ENCODE peak calls at places on chromosomes 16 and 17, in ten cellular contexts. R is breast epithelium, L is coronary artery, J is kidney epithelial cell, X is stomach, V is pancreas, Q is AG09309, T is HFF-Myc, F is K562, S is transverse colon. E is an unnamed sample.

GRCh38 chr17:56174421-56174820 is 21.1 kb downstream of the ANKFN1 start:
- DNase-seq in R (no peak), L (no peak), J (no peak), X (no peak), V (no peak), Q (no peak), T (no peak), F (no peak), S (no peak), E (no peak)

GRCh38 chr17:36534117-36534880 is at the start of gene MYO19:
- DNase-seq in R (peak), L (peak), J (no peak), X (peak), V (peak), Q (no peak), T (no peak), F (peak), S (peak), E (peak)

GRCh38 chr17:74513987-74514631 is 17.2 kb downstream of the CD300LB start:
- DNase-seq in R (peak), L (no peak), J (no peak), X (peak), V (no peak), Q (no peak), T (no peak), F (peak), S (no peak), E (no peak)

GRCh38 chr16:66927918-66928649 is 2.7 kb upstream of the RRAD start:
- DNase-seq in R (no peak), L (no peak), J (no peak), X (no peak), V (no peak), Q (no peak), T (no peak), F (no peak), S (no peak), E (no peak)

GRCh38 chr17:76968707-76969597 is 100.7 kb downstream of the MGAT5B start:
- DNase-seq in R (no peak), L (no peak), J (no peak), X (peak), V (no peak), Q (no peak), T (no peak), F (no peak), S (peak), E (peak)

GRCh38 chr16:1428511-1428910 is 2.4 kb upstream of the PERCC1 start:
- DNase-seq in R (peak), L (no peak), J (no peak), X (no peak), V (no peak), Q (no peak), T (no peak), F (peak), S (no peak), E (peak)

GRCh38 chr16:68384293-68385255 is 63.7 kb downstream of the SMPD3 start:
- DNase-seq in R (no peak), L (no peak), J (no peak), X (no peak), V (no peak), Q (no peak), T (no peak), F (no peak), S (no peak), E (no peak)

GRCh38 chr17:55089955-55090573 is 121.5 kb downstream of the STXBP4 start:
- DNase-seq in R (no peak), L (no peak), J (peak), X (no peak), V (no peak), Q (no peak), T (no peak), F (peak), S (peak), E (no peak)

GRCh38 chr16:1812732-1813163 is 13.9 kb downstream of the HAGH start:
- DNase-seq in R (peak), L (no peak), J (no peak), X (peak), V (peak), Q (peak), T (no peak), F (peak), S (peak), E (peak)

GRCh38 chr17:58330997-58331814 is 2.6 kb upstream of the TSPOAP1 start:
- DNase-seq in R (no peak), L (no peak), J (no peak), X (peak), V (no peak), Q (no peak), T (no peak), F (peak), S (peak), E (peak)

GRCh38 chr16:67884684-67885083 is at the start of gene NRN1L:
- DNase-seq in R (peak), L (peak), J (peak), X (peak), V (peak), Q (no peak), T (peak), F (peak), S (peak), E (peak)

GRCh38 chr17:31321481-31321880 is at the start of gene EVI2A:
- DNase-seq in R (no peak), L (no peak), J (peak), X (no peak), V (no peak), Q (peak), T (peak), F (no peak), S (peak), E (peak)

GRCh38 chr16:68013440-68013839 is 2.3 kb downstream of the DPEP2NB start:
- DNase-seq in R (no peak), L (no peak), J (no peak), X (no peak), V (no peak), Q (no peak), T (no peak), F (no peak), S (no peak), E (no peak)

GRCh38 chr17:281365-281999 is 71.1 kb downstream of the RPH3AL start:
- DNase-seq in R (peak), L (no peak), J (no peak), X (no peak), V (no peak), Q (no peak), T (no peak), F (no peak), S (no peak), E (no peak)

GRCh38 chr17:43517161-43517560 is 29.0 kb downstream of the ETV4 start:
- DNase-seq in R (no peak), L (no peak), J (no peak), X (no peak), V (no peak), Q (no peak), T (no peak), F (no peak), S (no peak), E (no peak)
- H3K4me3 ChIP-seq in R (no peak), L (no peak), J (no peak), X (no peak), V (no peak), Q (no peak), T (no peak), F (no peak), S (no peak), E (no peak)

GRCh38 chr17:2402517-2402916 is 1.7 kb upstream of the MNT start:
- DNase-seq in R (no peak), L (no peak), J (no peak), X (no peak), V (no peak), Q (no peak), T (no peak), F (no peak), S (no peak), E (no peak)
- H3K4me3 ChIP-seq in R (peak), L (peak), J (peak), X (peak), V (peak), Q (peak), T (peak), F (peak), S (peak), E (no peak)

GRCh38 chr17:79201119-79201518 is 126.5 kb downstream of the ENGASE start:
- DNase-seq in R (no peak), L (no peak), J (no peak), X (no peak), V (no peak), Q (no peak), T (no peak), F (no peak), S (no peak), E (no peak)
- H3K4me3 ChIP-seq in R (no peak), L (no peak), J (no peak), X (no peak), V (no peak), Q (no peak), T (no peak), F (no peak), S (no peak), E (no peak)

GRCh38 chr17:65523411-65523810 is 38.0 kb downstream of the AXIN2 start:
- DNase-seq in R (no peak), L (no peak), J (no peak), X (no peak), V (no peak), Q (no peak), T (no peak), F (no peak), S (no peak), E (no peak)
- H3K4me3 ChIP-seq in R (no peak), L (no peak), J (no peak), X (no peak), V (no peak), Q (no peak), T (no peak), F (no peak), S (no peak), E (no peak)

DNA sequence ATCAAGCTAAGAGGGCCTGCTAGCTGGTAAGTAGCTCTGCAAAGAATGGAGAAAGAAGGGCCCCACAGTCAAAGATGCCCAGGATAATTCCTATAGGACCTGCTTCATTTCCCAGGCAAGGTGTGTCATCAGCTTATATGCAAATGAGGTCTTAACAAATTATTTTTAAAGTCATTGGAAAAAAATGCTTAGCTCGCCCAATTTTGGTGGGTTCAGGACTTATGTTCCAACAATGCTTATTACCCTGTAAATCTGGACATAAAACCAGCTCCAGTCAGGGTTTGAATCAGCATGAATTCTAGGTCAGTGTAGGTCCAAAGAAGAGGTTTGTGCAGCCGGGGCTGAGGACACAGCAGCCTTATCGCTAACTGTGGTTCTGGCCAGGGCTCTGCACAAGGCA is 25.4 kb downstream of the ACLY start:
- DNase-seq in R (no peak), L (no peak), J (no peak), X (no peak), V (no peak), Q (no peak), T (no peak), F (no peak), S (no peak), E (no peak)
- H3K4me3 ChIP-seq in R (no peak), L (no peak), J (no peak), X (no peak), V (no peak), Q (no peak), T (no peak), F (no peak), S (no peak), E (no peak)